ENCODE peak calls at places on chromosomes 12 and 14, in five cellular contexts. One of them, this sample, is unnamed.
A peak's percentile ranks its signal among the peaks of the same experiment; 100 is the strongest.

GRCh38 chr12:92695577-92695976 is 7.2 kb upstream of the PLEKHG7 start:
- DNase-seq in AG09309: no peak
- DNase-seq in GM06990: no peak
- DNase-seq in esophagus muscularis mucosa: no peak
- DNase-seq in GM23338: no peak
- DNase-seq in this sample: no peak

GRCh38 chr14:36020120-36021029 is 156.1 kb downstream of the PTCSC3 start:
- DNase-seq in AG09309: no peak
- DNase-seq in GM23338: no peak
- DNase-seq in GM06990: no peak
- DNase-seq in esophagus muscularis mucosa: no peak
- DNase-seq in this sample: no peak

GRCh38 chr12:86513206-86513605 is 257.0 kb upstream of the MGAT4C start:
- DNase-seq in esophagus muscularis mucosa: no peak
- DNase-seq in AG09309: no peak
- DNase-seq in GM06990: no peak
- DNase-seq in GM23338: no peak
- DNase-seq in this sample: no peak

GRCh38 chr12:31362759-31363415 is 36.9 kb upstream of the SINHCAF start:
- DNase-seq in esophagus muscularis mucosa: no peak
- DNase-seq in AG09309: no peak
- DNase-seq in GM23338: peak; percentile 66
- DNase-seq in GM06990: peak; percentile 56
- DNase-seq in this sample: no peak

GRCh38 chr14:102295301-102295700 is 9.7 kb downstream of the MOK start:
- DNase-seq in esophagus muscularis mucosa: no peak
- DNase-seq in GM06990: no peak
- DNase-seq in AG09309: no peak
- DNase-seq in GM23338: no peak
- DNase-seq in this sample: peak; percentile 24

GRCh38 chr14:32203928-32204357 is 874 bp upstream of the RNU6-8 start:
- DNase-seq in esophagus muscularis mucosa: no peak
- DNase-seq in GM23338: peak; percentile 44
- DNase-seq in AG09309: no peak
- DNase-seq in GM06990: peak; percentile 36
- DNase-seq in this sample: peak; percentile 45

GRCh38 chr12:6724409-6724797 is 557 bp downstream of the COPS7A start:
- DNase-seq in GM23338: peak; percentile 28
- DNase-seq in AG09309: no peak
- DNase-seq in GM06990: no peak
- DNase-seq in esophagus muscularis mucosa: no peak
- DNase-seq in this sample: no peak

GRCh38 chr14:92956961-92957360 is 34.0 kb downstream of the CHGA start:
- DNase-seq in AG09309: no peak
- DNase-seq in esophagus muscularis mucosa: no peak
- DNase-seq in GM23338: no peak
- DNase-seq in GM06990: no peak
- DNase-seq in this sample: no peak

GRCh38 chr12:103627189-103627855 is 40.2 kb downstream of the STAB2 start:
- DNase-seq in GM06990: no peak
- DNase-seq in esophagus muscularis mucosa: peak; percentile 89
- DNase-seq in GM23338: no peak
- DNase-seq in AG09309: no peak
- DNase-seq in this sample: no peak

GRCh38 chr12:124764451-124764850 is 99.2 kb downstream of the SCARB1 start:
- DNase-seq in GM06990: no peak
- DNase-seq in AG09309: peak; percentile 50
- DNase-seq in GM23338: peak; percentile 73
- DNase-seq in esophagus muscularis mucosa: no peak
- DNase-seq in this sample: peak; percentile 83

GRCh38 chr12:53061404-53062010 is 11.6 kb downstream of the TNS2 start:
- DNase-seq in AG09309: no peak
- DNase-seq in GM06990: no peak
- DNase-seq in esophagus muscularis mucosa: no peak
- DNase-seq in GM23338: peak; percentile 67
- DNase-seq in this sample: no peak

GRCh38 chr12:69298133-69298532 is 50.0 kb upstream of the LYZ start:
- DNase-seq in GM06990: no peak
- DNase-seq in AG09309: no peak
- DNase-seq in esophagus muscularis mucosa: no peak
- DNase-seq in GM23338: no peak
- DNase-seq in this sample: no peak

GRCh38 chr12:114241973-114242434 is 163.9 kb downstream of the TBX5 start:
- DNase-seq in esophagus muscularis mucosa: no peak
- DNase-seq in AG09309: no peak
- DNase-seq in GM23338: peak; percentile 37
- DNase-seq in GM06990: no peak
- DNase-seq in this sample: peak; percentile 5

GRCh38 chr12:53185582-53186153 is 4.9 kb upstream of the CSAD start:
- DNase-seq in AG09309: no peak
- DNase-seq in esophagus muscularis mucosa: no peak
- DNase-seq in GM23338: no peak
- DNase-seq in GM06990: no peak
- DNase-seq in this sample: no peak

GRCh38 chr12:121634836-121635235 is 8.5 kb downstream of the ORAI1 start:
- DNase-seq in esophagus muscularis mucosa: no peak
- DNase-seq in GM06990: no peak
- DNase-seq in GM23338: no peak
- DNase-seq in AG09309: no peak
- DNase-seq in this sample: no peak

GRCh38 chr12:53295070-53295890 is at the start of gene PFDN5:
- DNase-seq in GM23338: peak; percentile 93
- DNase-seq in AG09309: peak; percentile 67
- DNase-seq in GM06990: peak; percentile 92
- DNase-seq in esophagus muscularis mucosa: peak; percentile 97
- DNase-seq in this sample: peak; percentile 93

GRCh38 chr14:77067632-77068514 is 30.2 kb upstream of the CIPC start:
- DNase-seq in GM06990: peak; percentile 48
- DNase-seq in GM23338: peak; percentile 91
- DNase-seq in AG09309: no peak
- DNase-seq in esophagus muscularis mucosa: no peak
- DNase-seq in this sample: peak; percentile 77

GRCh38 chr12:24307153-24307552 is 357.7 kb upstream of the SOX5 start:
- DNase-seq in esophagus muscularis mucosa: no peak
- DNase-seq in GM06990: no peak
- DNase-seq in AG09309: no peak
- DNase-seq in GM23338: no peak
- DNase-seq in this sample: peak; percentile 94

GRCh38 chr12:41636658-41637057 is 448.5 kb downstream of the PDZRN4 start:
- DNase-seq in AG09309: no peak
- DNase-seq in esophagus muscularis mucosa: no peak
- DNase-seq in GM06990: no peak
- DNase-seq in GM23338: no peak
- DNase-seq in this sample: no peak

GRCh38 chr14:69640931-69641330 is 29.5 kb downstream of the SUSD6 start:
- DNase-seq in AG09309: no peak
- DNase-seq in GM23338: no peak
- DNase-seq in esophagus muscularis mucosa: no peak
- DNase-seq in GM06990: no peak
- DNase-seq in this sample: no peak

GRCh38 chr14:36955376-36955775 is 217.0 kb downstream of the SLC25A21 start:
- DNase-seq in GM06990: no peak
- DNase-seq in GM23338: no peak
- DNase-seq in esophagus muscularis mucosa: no peak
- DNase-seq in AG09309: no peak
- DNase-seq in this sample: no peak

GRCh38 chr12:128752386-128752785 is 71.4 kb downstream of the SLC15A4 start:
- DNase-seq in GM06990: no peak
- DNase-seq in esophagus muscularis mucosa: no peak
- DNase-seq in AG09309: no peak
- DNase-seq in GM23338: no peak
- DNase-seq in this sample: no peak

GRCh38 chr14:101557321-101557695 is 4.0 kb upstream of the DIO3 start:
- DNase-seq in GM23338: no peak
- DNase-seq in esophagus muscularis mucosa: no peak
- DNase-seq in AG09309: no peak
- DNase-seq in GM06990: no peak
- DNase-seq in this sample: no peak

GRCh38 chr14:89466460-89466859 is 49.4 kb upstream of the FOXN3 start:
- DNase-seq in AG09309: no peak
- DNase-seq in esophagus muscularis mucosa: no peak
- DNase-seq in GM23338: no peak
- DNase-seq in GM06990: no peak
- DNase-seq in this sample: no peak

GRCh38 chr14:106228541-106229158 is 702.3 kb downstream of the TMEM121 start:
- DNase-seq in esophagus muscularis mucosa: no peak
- DNase-seq in GM23338: no peak
- DNase-seq in AG09309: no peak
- DNase-seq in GM06990: no peak
- DNase-seq in this sample: no peak

GRCh38 chr12:107593713-107594381 is 91.8 kb upstream of the PWP1 start:
- DNase-seq in AG09309: no peak
- DNase-seq in GM06990: peak; percentile 45
- DNase-seq in esophagus muscularis mucosa: no peak
- DNase-seq in GM23338: peak; percentile 45
- DNase-seq in this sample: peak; percentile 5

DNA sequence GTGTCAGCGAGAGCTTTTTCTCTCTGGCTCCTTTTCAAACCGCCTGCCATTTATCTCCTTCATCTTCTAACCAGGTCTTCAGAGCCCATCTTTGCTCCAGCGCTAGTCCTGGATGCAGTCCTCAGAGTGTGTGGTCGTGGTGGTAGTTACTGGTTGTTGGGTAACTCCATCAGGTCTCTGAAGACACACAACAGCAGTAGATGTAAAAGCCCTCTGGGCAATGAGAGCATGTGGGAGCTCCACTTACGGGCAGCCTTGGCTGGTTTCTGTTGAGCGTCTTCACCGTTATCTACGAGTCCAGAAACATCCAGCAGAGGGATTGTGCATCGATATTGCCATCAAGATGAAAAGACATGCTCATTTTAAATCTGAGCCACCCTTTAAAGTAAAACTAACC is 61.2 kb downstream of the FBXL14 start:
- DNase-seq in esophagus muscularis mucosa: no peak
- DNase-seq in GM06990: no peak
- DNase-seq in AG09309: no peak
- DNase-seq in GM23338: no peak
- DNase-seq in this sample: peak; percentile 56
- TF ChIP-seq CTCF in esophagus muscularis mucosa: no peak
- TF ChIP-seq CTCF in GM06990: peak; percentile 30
- TF ChIP-seq CTCF in AG09309: no peak
- TF ChIP-seq CTCF in GM23338: no peak
- TF ChIP-seq CTCF in this sample: peak; percentile 39

DNA sequence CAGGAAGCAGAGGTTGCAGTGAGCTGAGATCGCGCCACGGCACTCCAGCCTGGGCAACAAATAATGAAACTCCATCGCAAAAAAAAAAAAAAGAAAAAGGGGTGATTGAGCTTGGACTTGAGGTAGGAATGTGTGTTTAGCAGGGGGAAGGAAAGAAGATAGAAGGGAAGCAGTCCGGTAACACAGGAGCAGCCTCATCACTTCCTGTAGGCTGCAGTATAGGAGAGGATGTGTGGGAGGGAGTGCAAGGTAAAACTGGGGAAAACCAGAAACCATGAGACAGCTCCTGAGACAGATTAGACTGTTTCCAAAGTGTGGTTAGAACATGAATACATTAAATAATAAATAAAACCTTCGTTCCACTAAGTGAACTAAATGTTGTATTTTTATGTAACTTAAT is 49.2 kb downstream of the FGD4 start:
- DNase-seq in AG09309: no peak
- DNase-seq in GM06990: no peak
- DNase-seq in esophagus muscularis mucosa: no peak
- DNase-seq in GM23338: no peak
- DNase-seq in this sample: no peak
- TF ChIP-seq CTCF in AG09309: no peak
- TF ChIP-seq CTCF in GM06990: no peak
- TF ChIP-seq CTCF in esophagus muscularis mucosa: no peak
- TF ChIP-seq CTCF in GM23338: peak; percentile 17
- TF ChIP-seq CTCF in this sample: no peak

DNA sequence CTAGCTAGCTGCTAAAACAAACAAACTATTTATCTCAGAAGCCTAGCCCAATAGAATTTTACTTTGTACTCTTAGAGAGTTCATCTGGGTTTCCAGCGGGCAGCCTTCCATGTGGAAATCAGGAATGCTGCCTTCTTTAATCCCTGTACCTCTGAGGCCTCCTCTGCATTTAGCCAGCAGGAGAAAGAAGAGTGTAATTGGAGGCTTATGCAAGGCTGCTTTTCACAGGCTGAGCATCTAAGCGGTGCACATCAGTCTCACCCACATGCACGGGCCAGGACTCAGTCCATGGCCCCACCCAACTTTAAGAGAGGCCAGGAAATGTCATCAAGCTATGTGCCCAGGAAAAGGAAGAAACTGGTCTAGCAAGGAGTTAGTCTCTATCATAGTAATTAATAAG is 14.0 kb upstream of the PTGDR start:
- DNase-seq in AG09309: no peak
- DNase-seq in esophagus muscularis mucosa: no peak
- DNase-seq in GM06990: no peak
- DNase-seq in GM23338: peak; percentile 34
- DNase-seq in this sample: no peak
- TF ChIP-seq CTCF in AG09309: no peak
- TF ChIP-seq CTCF in esophagus muscularis mucosa: no peak
- TF ChIP-seq CTCF in GM06990: no peak
- TF ChIP-seq CTCF in GM23338: no peak
- TF ChIP-seq CTCF in this sample: no peak

DNA sequence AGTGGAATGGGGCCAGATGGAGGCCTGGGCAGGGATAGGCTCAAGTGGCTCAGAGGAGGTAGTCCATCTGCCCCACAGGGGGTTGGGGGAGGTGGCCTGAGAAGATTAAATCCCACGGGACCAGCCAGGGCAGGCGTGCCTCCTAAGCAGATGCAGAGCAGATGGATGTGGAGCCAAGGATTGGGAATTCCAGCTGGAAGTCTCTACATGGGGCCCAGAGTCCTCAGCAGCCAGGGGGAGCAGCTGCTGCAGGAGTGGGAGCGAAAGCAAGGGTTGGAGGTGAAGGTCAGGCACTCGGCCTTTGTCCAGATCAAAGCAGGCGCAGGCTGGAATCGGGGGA is 42.4 kb upstream of the VRK1 start:
- DNase-seq in esophagus muscularis mucosa: no peak
- DNase-seq in AG09309: no peak
- DNase-seq in GM23338: peak; percentile 46
- DNase-seq in GM06990: no peak
- DNase-seq in this sample: peak; percentile 18
- TF ChIP-seq CTCF in esophagus muscularis mucosa: no peak
- TF ChIP-seq CTCF in AG09309: no peak
- TF ChIP-seq CTCF in GM23338: peak; percentile 67
- TF ChIP-seq CTCF in GM06990: no peak
- TF ChIP-seq CTCF in this sample: no peak

DNA sequence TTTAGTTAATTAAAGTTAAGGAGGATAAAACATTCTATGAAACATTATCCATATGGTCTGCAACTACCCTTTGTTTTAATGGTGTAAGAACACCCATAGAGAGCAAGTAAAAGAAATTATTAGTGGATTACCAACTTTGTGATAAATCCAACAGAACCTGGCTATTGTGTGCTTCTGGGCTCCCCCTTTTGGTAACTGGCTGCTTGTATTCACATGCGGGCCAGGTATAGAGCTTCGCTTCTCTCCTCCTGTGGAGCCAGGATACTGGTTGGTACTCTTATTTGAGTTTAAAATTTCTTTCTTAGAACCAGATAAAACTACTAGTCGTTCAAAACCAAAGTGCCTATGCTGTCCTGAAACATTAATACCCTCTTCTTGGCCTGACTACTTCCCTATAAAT is 81.0 kb downstream of the PTPRR start:
- DNase-seq in GM06990: no peak
- DNase-seq in GM23338: peak; percentile 22
- DNase-seq in AG09309: no peak
- DNase-seq in esophagus muscularis mucosa: no peak
- DNase-seq in this sample: no peak
- TF ChIP-seq CTCF in GM06990: no peak
- TF ChIP-seq CTCF in GM23338: peak; percentile 58
- TF ChIP-seq CTCF in AG09309: no peak
- TF ChIP-seq CTCF in esophagus muscularis mucosa: no peak
- TF ChIP-seq CTCF in this sample: no peak

This sample was measured in A673.